ENCODE peak calls at places on chromosome 21, in seven cellular contexts. R, J, E, A, V, D and Y are unnamed samples. For H3K36me3, the result is how much of the 10 kb centered on the place peaks cover.

GRCh38 chr21:33378081-33378480 is 25.1 kb upstream of the IFNGR2 start:
- DNase-seq in R (no peak), J (no peak), E (no peak), A (no peak), V (no peak), D (no peak), Y (no peak)

GRCh38 chr21:15743593-15743992 is 13.8 kb downstream of the USP25 start:
- DNase-seq in R (no peak), J (no peak), E (no peak), A (no peak), V (no peak), D (no peak), Y (no peak)

GRCh38 chr21:31218830-31219608 is 125.0 kb downstream of the TIAM1 start:
- DNase-seq in R (peak), J (peak), E (peak), A (no peak), V (peak), D (no peak), Y (no peak)

GRCh38 chr21:31310750-31311149 is 33.3 kb downstream of the TIAM1 start:
- DNase-seq in R (no peak), J (no peak), E (no peak), A (no peak), V (peak), D (no peak), Y (no peak)

GRCh38 chr21:37871121-37871862 is 45.0 kb downstream of the KCNJ6 start:
- DNase-seq in R (no peak), J (no peak), E (no peak), A (no peak), V (peak), D (no peak), Y (no peak)

GRCh38 chr21:34885125-34885524 is 164.0 kb downstream of the RUNX1 start:
- DNase-seq in R (no peak), J (no peak), E (no peak), A (no peak), V (no peak), D (no peak), Y (no peak)

GRCh38 chr21:38380391-38381137 is 117.7 kb downstream of the ERG start:
- DNase-seq in R (no peak), J (no peak), E (no peak), A (no peak), V (peak), D (no peak), Y (no peak)

GRCh38 chr21:27422435-27422834 is 455.5 kb upstream of the ADAMTS5 start:
- DNase-seq in R (no peak), J (no peak), E (no peak), A (no peak), V (peak), D (no peak), Y (no peak)

GRCh38 chr21:25402134-25402957 is 204.9 kb downstream of the MRPL39 start:
- DNase-seq in R (no peak), J (no peak), E (no peak), A (no peak), V (no peak), D (no peak), Y (no peak)

GRCh38 chr21:27761623-27762022 is 794.7 kb upstream of the ADAMTS5 start:
- DNase-seq in R (no peak), J (no peak), E (no peak), A (no peak), V (no peak), D (no peak), Y (no peak)

GRCh38 chr21:35163381-35163780 is 114.3 kb upstream of the RUNX1 start:
- DNase-seq in R (no peak), J (no peak), E (no peak), A (no peak), V (peak), D (no peak), Y (no peak)

GRCh38 chr21:35234725-35235124 is 185.6 kb upstream of the RUNX1 start:
- DNase-seq in R (no peak), J (no peak), E (no peak), A (no peak), V (no peak), D (no peak), Y (no peak)

GRCh38 chr21:34887729-34888568 is 161.2 kb downstream of the RUNX1 start:
- DNase-seq in R (peak), J (no peak), E (peak), A (peak), V (peak), D (peak), Y (peak)

GRCh38 chr21:33149166-33149565 is 79.2 kb downstream of the OLIG1 start:
- DNase-seq in R (no peak), J (no peak), E (no peak), A (no peak), V (no peak), D (no peak), Y (no peak)

GRCh38 chr21:35448876-35449599 is 399.9 kb upstream of the RUNX1 start:
- DNase-seq in R (no peak), J (no peak), E (no peak), A (peak), V (no peak), D (no peak), Y (no peak)

GRCh38 chr21:15837603-15838002 is 107.8 kb downstream of the USP25 start:
- DNase-seq in R (no peak), J (no peak), E (no peak), A (peak), V (peak), D (no peak), Y (no peak)

GRCh38 chr21:15631342-15631741 is 98.4 kb upstream of the USP25 start:
- DNase-seq in R (no peak), J (no peak), E (no peak), A (no peak), V (peak), D (no peak), Y (no peak)

GRCh38 chr21:31733521-31734149 is 1.7 kb upstream of the SCAF4 start:
- DNase-seq in R (no peak), J (no peak), E (no peak), A (peak), V (peak), D (no peak), Y (no peak)

GRCh38 chr21:34073032-34073748 is at the start of the genes MRPS6 and SLC5A3:
- DNase-seq in R (peak), J (peak), E (peak), A (peak), V (peak), D (peak), Y (peak)

GRCh38 chr21:21688877-21689276 is 690.7 kb downstream of the NCAM2 start:
- DNase-seq in R (no peak), J (no peak), E (no peak), A (peak), V (peak), D (no peak), Y (no peak)

GRCh38 chr21:41612674-41613250 is 104.8 kb upstream of the TMPRSS2 start:
- DNase-seq in R (peak), J (no peak), E (peak), A (peak), V (peak), D (peak), Y (peak)

GRCh38 chr21:34215911-34216310 is 142.5 kb downstream of the MRPS6 start:
- DNase-seq in R (no peak), J (no peak), E (no peak), A (peak), V (no peak), D (no peak), Y (no peak)

GRCh38 chr21:31331231-31331630 is 12.8 kb downstream of the TIAM1 start:
- DNase-seq in R (no peak), J (no peak), E (no peak), A (no peak), V (no peak), D (no peak), Y (no peak)

GRCh38 chr21:33171584-33172169 is 58.1 kb upstream of the IFNAR2 start:
- DNase-seq in R (no peak), J (no peak), E (no peak), A (no peak), V (no peak), D (no peak), Y (no peak)

GRCh38 chr21:41861987-41862386 is 17.2 kb downstream of the PRDM15 start:
- DNase-seq in R (no peak), J (no peak), E (no peak), A (no peak), V (no peak), D (no peak), Y (no peak)

GRCh38 chr21:41523175-41523574 is 15.2 kb upstream of the TMPRSS2 start:
- DNase-seq in R (no peak), J (no peak), E (no peak), A (no peak), V (no peak), D (no peak), Y (no peak)

GRCh38 chr21:14547834-14548513 is 1.9 kb upstream of the SAMSN1 start:
- DNase-seq in R (no peak), J (no peak), E (no peak), A (no peak), V (no peak), D (no peak), Y (no peak)

GRCh38 chr21:38768385-38769071 is 37.2 kb upstream of the ETS2 start:
- DNase-seq in R (no peak), J (no peak), E (peak), A (no peak), V (peak), D (no peak), Y (no peak)

GRCh38 chr21:44925027-44925755 is 4.5 kb upstream of the ITGB2 start:
- DNase-seq in R (no peak), J (no peak), E (no peak), A (no peak), V (peak), D (no peak), Y (no peak)

GRCh38 chr21:19049567-19049966 is 646.0 kb upstream of the TMPRSS15 start:
- DNase-seq in R (no peak), J (no peak), E (no peak), A (no peak), V (no peak), D (no peak), Y (no peak)

GRCh38 chr21:20720623-20721022 is 277.6 kb upstream of the NCAM2 start:
- DNase-seq in R (no peak), J (no peak), E (no peak), A (no peak), V (no peak), D (no peak), Y (no peak)

GRCh38 chr21:38120984-38121855 is 135.6 kb upstream of the KCNJ15 start:
- DNase-seq in R (no peak), J (no peak), E (no peak), A (no peak), V (no peak), D (no peak), Y (no peak)

GRCh38 chr21:41283211-41283818 is 33.3 kb upstream of the FAM3B start:
- DNase-seq in R (no peak), J (peak), E (no peak), A (peak), V (peak), D (peak), Y (no peak)

DNA sequence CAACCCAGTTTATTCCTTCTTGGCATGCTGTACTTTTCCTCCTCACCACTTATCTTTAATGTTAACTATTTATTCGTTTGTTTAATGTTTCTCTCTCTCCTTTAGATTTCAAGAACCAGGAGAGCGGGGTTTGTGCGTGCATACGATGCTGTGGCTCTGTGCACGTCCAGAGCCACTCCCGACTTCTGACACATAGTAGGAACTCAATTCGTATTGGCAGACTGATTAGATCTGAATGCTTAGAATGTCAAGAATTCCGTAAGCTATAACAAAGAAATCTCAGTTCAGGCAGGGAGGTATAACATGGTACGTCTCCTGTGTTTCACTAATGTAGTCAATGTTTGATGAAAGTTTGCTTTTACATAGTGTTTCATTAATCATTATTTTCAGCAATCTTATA is 7.3 kb upstream of the GRIK1 start:
- DNase-seq in R (no peak), J (no peak), E (no peak), A (no peak), V (no peak), D (no peak), Y (no peak)
- H3K36me3 ChIP-seq in R (under half), J (under half), E (under half), A (under half), V (under half), D (under half), Y (under half)

GRCh38 chr21:42937960-42938580 is 12.6 kb upstream of the ERVH48-1 start:
- DNase-seq in R (no peak), J (no peak), E (no peak), A (no peak), V (no peak), D (no peak), Y (no peak)
- H3K27ac ChIP-seq in R (no peak), J (no peak), E (no peak), A (peak), V (no peak), D (no peak), Y (no peak)

DNA sequence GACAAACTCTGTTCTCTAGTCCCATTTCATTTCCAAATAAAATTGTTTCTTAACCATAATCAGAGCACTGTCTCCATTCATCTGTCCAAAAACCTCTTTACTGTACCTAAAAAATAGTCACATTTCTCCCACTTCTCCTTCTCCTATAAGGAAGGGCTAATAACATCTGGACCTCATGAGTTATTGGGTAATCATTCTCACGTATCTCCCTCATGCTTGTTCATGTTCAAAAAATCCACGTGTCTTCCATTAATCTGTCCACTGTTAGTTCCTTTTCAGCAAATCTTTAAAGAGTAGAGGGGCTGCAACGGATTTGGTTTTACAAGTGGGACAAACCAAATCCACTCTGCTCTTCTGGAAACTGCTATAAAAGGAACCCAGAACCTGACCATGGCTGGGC is 1418.8 kb downstream of the MRPL39 start:
- DNase-seq in R (no peak), J (no peak), E (no peak), A (no peak), V (peak), D (no peak), Y (no peak)
- H3K36me3 ChIP-seq in R (under half), J (under half), E (under half), A (under half), V (under half), D (under half), Y (under half)

GRCh38 chr21:46229133-46229922 is 754 bp upstream of the LSS start:
- DNase-seq in R (no peak), J (no peak), E (no peak), A (no peak), V (no peak), D (peak), Y (peak)
- H3K27ac ChIP-seq in R (peak), J (peak), E (peak), A (peak), V (peak), D (no peak), Y (peak)

DNA sequence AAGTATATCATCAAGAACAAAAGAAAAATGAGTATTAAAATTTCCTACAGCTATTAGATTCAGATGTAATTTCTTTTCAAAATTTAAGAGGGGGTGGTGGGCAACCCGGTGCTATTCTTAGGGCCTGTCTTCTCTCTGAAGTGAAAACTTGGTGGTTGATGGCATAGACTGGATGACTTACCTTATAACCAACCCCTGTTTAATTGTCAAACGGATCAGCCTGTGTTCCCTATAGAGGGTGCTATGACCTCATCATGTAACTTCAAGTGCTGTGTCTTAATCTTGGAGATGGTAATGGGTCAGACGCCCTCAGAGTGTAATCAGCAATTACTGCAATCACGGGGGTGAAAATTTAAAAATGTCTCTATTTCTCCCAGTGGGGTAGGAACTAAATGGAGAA is 176.2 kb downstream of the PCP4 start:
- DNase-seq in R (no peak), J (no peak), E (no peak), A (no peak), V (no peak), D (no peak), Y (no peak)
- H3K36me3 ChIP-seq in R (under half), J (under half), E (under half), A (under half), V (under half), D (under half), Y (under half)

DNA sequence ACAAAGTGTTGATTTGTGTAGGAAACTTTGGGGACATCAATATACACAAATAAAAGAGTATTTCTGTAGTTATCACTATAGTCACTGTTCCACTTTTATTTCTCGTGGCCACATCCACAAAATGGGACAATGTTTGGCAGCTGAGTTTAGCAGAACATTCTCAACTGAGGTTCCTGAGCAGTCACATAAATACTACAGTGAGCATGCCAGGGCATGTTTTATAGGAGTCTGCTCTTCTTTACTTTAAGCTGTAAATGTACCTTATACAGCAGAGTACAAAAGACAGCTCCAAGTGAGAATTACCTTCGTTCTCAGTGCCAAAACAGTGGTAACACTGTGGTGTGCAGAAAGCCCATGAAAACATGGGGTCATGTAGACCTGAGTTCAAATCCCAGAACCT is 5.0 kb downstream of the BTG3 start:
- DNase-seq in R (no peak), J (no peak), E (no peak), A (no peak), V (no peak), D (no peak), Y (no peak)
- H3K27ac ChIP-seq in R (no peak), J (peak), E (no peak), A (no peak), V (peak), D (no peak), Y (peak)

GRCh38 chr21:43793243-43793642 is 3.9 kb downstream of the RRP1 start:
- DNase-seq in R (no peak), J (no peak), E (no peak), A (no peak), V (no peak), D (no peak), Y (no peak)

GRCh38 chr21:43794857-43795256 is 5.5 kb downstream of the RRP1 start:
- DNase-seq in R (no peak), J (no peak), E (no peak), A (no peak), V (no peak), D (no peak), Y (no peak)

GRCh38 chr21:43792406-43792805 is 3.0 kb downstream of the RRP1 start:
- DNase-seq in R (no peak), J (no peak), E (no peak), A (no peak), V (no peak), D (no peak), Y (no peak)

GRCh38 chr21:43797415-43797814 is 8.0 kb downstream of the RRP1 start:
- DNase-seq in R (no peak), J (no peak), E (no peak), A (no peak), V (no peak), D (no peak), Y (peak)

GRCh38 chr21:43794311-43794710 is 4.9 kb downstream of the RRP1 start:
- DNase-seq in R (no peak), J (no peak), E (no peak), A (no peak), V (no peak), D (no peak), Y (no peak)
- H3K36me3 ChIP-seq in R (half or more), J (half or more), E (under half), A (under half), V (half or more), D (under half), Y (half or more)